ENCODE peak calls at places on chromosomes 13 and 19, in five cellular contexts. One of them, this sample, is unnamed.

GRCh38 chr13:33347866-33348265 is 62.3 kb upstream of the STARD13 start:
- DNase-seq in uterus: no peak
- DNase-seq in body of pancreas: no peak
- DNase-seq in heart right ventricle: no peak
- DNase-seq in breast epithelium: no peak
- DNase-seq in this sample: no peak

GRCh38 chr13:32988588-32989256 is 27.5 kb upstream of the KL start:
- DNase-seq in uterus: no peak
- DNase-seq in body of pancreas: no peak
- DNase-seq in heart right ventricle: peak
- DNase-seq in breast epithelium: no peak
- DNase-seq in this sample: no peak

GRCh38 chr13:40334616-40335015 is 331.8 kb downstream of the FOXO1 start:
- DNase-seq in uterus: no peak
- DNase-seq in body of pancreas: no peak
- DNase-seq in heart right ventricle: no peak
- DNase-seq in breast epithelium: no peak
- DNase-seq in this sample: no peak

GRCh38 chr13:40059540-40060232 is 404.2 kb downstream of the COG6 start:
- DNase-seq in uterus: no peak
- DNase-seq in body of pancreas: peak
- DNase-seq in heart right ventricle: no peak
- DNase-seq in breast epithelium: no peak
- DNase-seq in this sample: no peak

GRCh38 chr13:74891610-74892009 is 590.4 kb downstream of the TBC1D4 start:
- DNase-seq in uterus: no peak
- DNase-seq in body of pancreas: no peak
- DNase-seq in heart right ventricle: no peak
- DNase-seq in breast epithelium: no peak
- DNase-seq in this sample: no peak

GRCh38 chr13:22703601-22704209 is 477.1 kb upstream of the SGCG start:
- DNase-seq in uterus: no peak
- DNase-seq in body of pancreas: no peak
- DNase-seq in heart right ventricle: no peak
- DNase-seq in breast epithelium: no peak
- DNase-seq in this sample: no peak

GRCh38 chr19:46786236-46787039 is 2.0 kb downstream of the SLC1A5 start:
- DNase-seq in uterus: peak
- DNase-seq in body of pancreas: peak
- DNase-seq in heart right ventricle: peak
- DNase-seq in breast epithelium: peak
- DNase-seq in this sample: peak

GRCh38 chr13:42272115-42272756 is at the start of gene AKAP11:
- DNase-seq in uterus: no peak
- DNase-seq in body of pancreas: peak
- DNase-seq in heart right ventricle: peak
- DNase-seq in breast epithelium: peak
- DNase-seq in this sample: peak

GRCh38 chr19:27824108-27824507 is 1388.8 kb downstream of the UQCRFS1 start:
- DNase-seq in uterus: no peak
- DNase-seq in body of pancreas: no peak
- DNase-seq in heart right ventricle: no peak
- DNase-seq in breast epithelium: no peak
- DNase-seq in this sample: no peak

GRCh38 chr13:85806553-85807175 is 7.4 kb upstream of the SLITRK6 start:
- DNase-seq in uterus: no peak
- DNase-seq in body of pancreas: no peak
- DNase-seq in heart right ventricle: no peak
- DNase-seq in breast epithelium: no peak
- DNase-seq in this sample: no peak

GRCh38 chr13:30844548-30845296 is 61.3 kb upstream of the MEDAG start:
- DNase-seq in uterus: no peak
- DNase-seq in body of pancreas: no peak
- DNase-seq in heart right ventricle: no peak
- DNase-seq in breast epithelium: no peak
- DNase-seq in this sample: no peak

GRCh38 chr13:113364933-113365371 is 1.0 kb upstream of the GRTP1 start:
- DNase-seq in uterus: peak
- DNase-seq in body of pancreas: no peak
- DNase-seq in heart right ventricle: no peak
- DNase-seq in breast epithelium: no peak
- DNase-seq in this sample: no peak

GRCh38 chr13:98570929-98571372 is 6.0 kb downstream of the STK24 start:
- DNase-seq in uterus: peak
- DNase-seq in body of pancreas: peak
- DNase-seq in heart right ventricle: no peak
- DNase-seq in breast epithelium: no peak
- DNase-seq in this sample: peak

GRCh38 chr19:29418106-29418684 is 107.6 kb upstream of the VSTM2B start:
- DNase-seq in uterus: no peak
- DNase-seq in body of pancreas: no peak
- DNase-seq in heart right ventricle: no peak
- DNase-seq in breast epithelium: no peak
- DNase-seq in this sample: no peak

GRCh38 chr19:11868188-11868587 is 19.4 kb upstream of the ZNF69 start:
- DNase-seq in uterus: no peak
- DNase-seq in body of pancreas: no peak
- DNase-seq in heart right ventricle: no peak
- DNase-seq in breast epithelium: no peak
- DNase-seq in this sample: no peak

GRCh38 chr13:32267836-32268439 is 47.2 kb downstream of the ZAR1L start:
- DNase-seq in uterus: no peak
- DNase-seq in body of pancreas: peak
- DNase-seq in heart right ventricle: no peak
- DNase-seq in breast epithelium: no peak
- DNase-seq in this sample: no peak

GRCh38 chr19:2461751-2462634 is 5.2 kb upstream of the LMNB2 start:
- DNase-seq in uterus: peak
- DNase-seq in body of pancreas: peak
- DNase-seq in heart right ventricle: peak
- DNase-seq in breast epithelium: no peak
- DNase-seq in this sample: no peak

GRCh38 chr19:3544054-3544376 is 5.0 kb downstream of the TEKTIP1 start:
- DNase-seq in uterus: no peak
- DNase-seq in body of pancreas: no peak
- DNase-seq in heart right ventricle: no peak
- DNase-seq in breast epithelium: no peak
- DNase-seq in this sample: no peak

GRCh38 chr13:51283361-51283760 is 56.1 kb upstream of the SERPINE3 start:
- DNase-seq in uterus: no peak
- DNase-seq in body of pancreas: no peak
- DNase-seq in heart right ventricle: no peak
- DNase-seq in breast epithelium: no peak
- DNase-seq in this sample: no peak

GRCh38 chr13:111947026-111947810 is 119.7 kb upstream of the SOX1 start:
- DNase-seq in uterus: no peak
- DNase-seq in body of pancreas: no peak
- DNase-seq in heart right ventricle: no peak
- DNase-seq in breast epithelium: no peak
- DNase-seq in this sample: no peak

GRCh38 chr19:38073806-38074685 is 150.0 kb downstream of the DPF1 start:
- DNase-seq in uterus: no peak
- DNase-seq in body of pancreas: peak
- DNase-seq in heart right ventricle: no peak
- DNase-seq in breast epithelium: no peak
- DNase-seq in this sample: no peak

GRCh38 chr13:30997697-30998547 is 65.5 kb downstream of the TEX26 start:
- DNase-seq in uterus: no peak
- DNase-seq in body of pancreas: no peak
- DNase-seq in heart right ventricle: peak
- DNase-seq in breast epithelium: no peak
- DNase-seq in this sample: peak

GRCh38 chr13:113564331-113565023 is 20.1 kb upstream of the TFDP1 start:
- DNase-seq in uterus: no peak
- DNase-seq in body of pancreas: no peak
- DNase-seq in heart right ventricle: no peak
- DNase-seq in breast epithelium: peak
- DNase-seq in this sample: peak

GRCh38 chr13:38685974-38686571 is 804 bp upstream of the FREM2 start:
- DNase-seq in uterus: no peak
- DNase-seq in body of pancreas: peak
- DNase-seq in heart right ventricle: no peak
- DNase-seq in breast epithelium: no peak
- DNase-seq in this sample: no peak

GRCh38 chr13:35787937-35788336 is 311.4 kb upstream of the MAB21L1 start:
- DNase-seq in uterus: no peak
- DNase-seq in body of pancreas: no peak
- DNase-seq in heart right ventricle: no peak
- DNase-seq in breast epithelium: no peak
- DNase-seq in this sample: no peak

GRCh38 chr13:31441804-31442487 is 242.2 kb downstream of the B3GLCT start:
- DNase-seq in uterus: peak
- DNase-seq in body of pancreas: peak
- DNase-seq in heart right ventricle: peak
- DNase-seq in breast epithelium: no peak
- DNase-seq in this sample: peak

GRCh38 chr19:2043864-2044708 is 7.0 kb downstream of the MKNK2 start:
- DNase-seq in uterus: peak
- DNase-seq in body of pancreas: no peak
- DNase-seq in heart right ventricle: no peak
- DNase-seq in breast epithelium: no peak
- DNase-seq in this sample: peak

GRCh38 chr13:30145709-30146367 is 161.5 kb downstream of the KATNAL1 start:
- DNase-seq in uterus: no peak
- DNase-seq in body of pancreas: no peak
- DNase-seq in heart right ventricle: no peak
- DNase-seq in breast epithelium: no peak
- DNase-seq in this sample: no peak

GRCh38 chr13:66895780-66896179 is 334.4 kb downstream of the PCDH9 start:
- DNase-seq in uterus: no peak
- DNase-seq in body of pancreas: no peak
- DNase-seq in heart right ventricle: no peak
- DNase-seq in breast epithelium: no peak
- DNase-seq in this sample: no peak

GRCh38 chr13:92487238-92487637 is 739.4 kb upstream of the GPC6 start:
- DNase-seq in uterus: no peak
- DNase-seq in body of pancreas: no peak
- DNase-seq in heart right ventricle: no peak
- DNase-seq in breast epithelium: no peak
- DNase-seq in this sample: no peak

GRCh38 chr19:485583-486236 is 10.6 kb upstream of the MADCAM1 start:
- DNase-seq in uterus: no peak
- DNase-seq in body of pancreas: peak
- DNase-seq in heart right ventricle: no peak
- DNase-seq in breast epithelium: peak
- DNase-seq in this sample: peak

GRCh38 chr19:29022599-29022998 is 190.4 kb downstream of the UQCRFS1 start:
- DNase-seq in uterus: no peak
- DNase-seq in body of pancreas: no peak
- DNase-seq in heart right ventricle: no peak
- DNase-seq in breast epithelium: no peak
- DNase-seq in this sample: no peak

GRCh38 chr13:32272021-32272695 is 43.0 kb downstream of the ZAR1L start:
- DNase-seq in uterus: no peak
- DNase-seq in body of pancreas: no peak
- DNase-seq in heart right ventricle: no peak
- DNase-seq in breast epithelium: no peak
- DNase-seq in this sample: no peak

GRCh38 chr13:107964356-107964755 is 251.0 kb downstream of the LIG4 start:
- DNase-seq in uterus: no peak
- DNase-seq in body of pancreas: no peak
- DNase-seq in heart right ventricle: no peak
- DNase-seq in breast epithelium: no peak
- DNase-seq in this sample: no peak
- H3K27ac ChIP-seq in uterus: no peak
- H3K27ac ChIP-seq in body of pancreas: no peak
- H3K27ac ChIP-seq in heart right ventricle: no peak
- H3K27ac ChIP-seq in breast epithelium: no peak
- H3K27ac ChIP-seq in this sample: no peak

GRCh38 chr13:101751488-101751887 is 299.0 kb downstream of the ITGBL1 start:
- DNase-seq in uterus: no peak
- DNase-seq in body of pancreas: no peak
- DNase-seq in heart right ventricle: no peak
- DNase-seq in breast epithelium: no peak
- DNase-seq in this sample: no peak
- H3K4me3 ChIP-seq in uterus: no peak
- H3K4me3 ChIP-seq in body of pancreas: no peak
- H3K4me3 ChIP-seq in heart right ventricle: no peak
- H3K4me3 ChIP-seq in breast epithelium: no peak
- H3K4me3 ChIP-seq in this sample: no peak

DNA sequence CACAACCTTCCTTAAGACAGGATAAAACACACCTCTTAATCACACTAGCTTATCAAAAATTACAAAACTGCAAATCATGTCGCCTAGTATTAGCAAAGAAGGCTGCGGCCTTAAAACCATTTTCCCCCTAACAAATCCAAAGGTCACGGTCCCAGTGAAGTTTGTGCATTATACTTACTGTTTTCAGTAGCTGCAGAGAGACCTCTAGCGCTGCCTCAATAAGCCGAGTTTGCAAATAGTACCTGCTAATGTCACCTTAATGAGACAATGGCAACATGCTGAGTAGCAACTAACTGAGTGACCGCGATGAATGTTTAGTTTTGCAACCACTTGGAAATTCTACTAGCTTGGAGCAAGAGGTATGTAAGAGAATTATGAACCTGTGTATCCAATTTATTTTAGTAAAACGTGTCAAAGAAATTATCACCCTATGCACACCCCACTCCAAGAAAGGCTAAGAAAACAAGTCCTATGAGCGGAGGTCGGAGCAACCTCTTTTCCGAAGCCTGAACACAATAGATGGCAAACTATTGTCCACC is 1.2 kb downstream of the KPNA3 start:
- DNase-seq in uterus: no peak
- DNase-seq in body of pancreas: peak
- DNase-seq in heart right ventricle: no peak
- DNase-seq in breast epithelium: no peak
- DNase-seq in this sample: peak
- TF ChIP-seq CTCF in uterus: no peak
- TF ChIP-seq CTCF in body of pancreas: peak
- TF ChIP-seq CTCF in heart right ventricle: no peak
- TF ChIP-seq CTCF in breast epithelium: no peak
- TF ChIP-seq CTCF in this sample: no peak

DNA sequence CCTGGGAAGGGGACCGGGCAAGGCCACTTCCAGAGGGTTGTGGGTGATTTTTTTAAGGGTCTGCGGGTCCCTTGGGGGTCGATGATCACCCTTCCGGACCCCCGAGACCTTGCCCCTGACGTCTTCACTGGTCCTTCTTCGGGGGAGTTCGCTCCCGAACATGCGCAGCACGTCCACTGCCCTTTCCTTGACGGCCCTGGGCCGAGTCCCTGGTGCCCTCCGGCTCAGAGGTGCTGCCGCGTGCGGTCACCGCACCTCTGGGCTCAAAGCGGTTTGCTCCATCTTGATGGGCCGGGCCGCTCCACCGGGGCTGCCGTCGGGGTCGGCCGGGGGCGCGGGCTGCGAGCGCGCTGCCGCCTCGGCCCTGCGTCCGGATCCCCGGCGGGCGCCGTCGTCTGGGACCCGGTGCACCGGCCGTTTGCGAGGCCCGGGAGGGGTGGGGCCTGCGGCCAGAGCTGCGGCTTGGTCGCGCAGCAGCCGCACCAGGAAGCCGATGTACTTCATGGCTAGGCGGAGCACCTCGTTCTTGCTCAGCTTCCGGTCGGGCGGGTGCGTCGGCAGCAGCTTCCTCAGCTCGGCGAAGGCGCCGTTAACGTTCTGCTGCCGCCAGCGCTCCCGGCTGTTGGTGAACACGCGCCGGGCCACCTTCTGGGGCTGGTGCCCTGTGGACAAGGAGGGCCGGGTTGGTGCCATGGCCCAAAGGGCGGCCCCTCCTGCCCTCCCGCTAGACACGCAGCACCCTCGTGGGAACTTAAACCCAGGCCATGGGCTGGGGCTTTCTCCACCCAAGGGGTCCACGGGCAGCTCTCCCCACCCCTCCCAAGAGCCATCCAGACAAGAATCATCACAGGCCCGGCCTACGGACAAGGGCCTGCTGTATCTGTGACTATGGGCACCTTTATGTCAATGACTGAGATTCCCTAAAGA is 3.3 kb downstream of the LYL1 start:
- DNase-seq in uterus: peak
- DNase-seq in body of pancreas: peak
- DNase-seq in heart right ventricle: peak
- DNase-seq in breast epithelium: no peak
- DNase-seq in this sample: peak
- H3K27ac ChIP-seq in uterus: peak
- H3K27ac ChIP-seq in body of pancreas: peak
- H3K27ac ChIP-seq in heart right ventricle: peak
- H3K27ac ChIP-seq in breast epithelium: peak
- H3K27ac ChIP-seq in this sample: no peak

This sample was measured in adrenal gland.